ENCODE peak calls at places on chromosomes 11 and 22, in five cellular contexts. One of them, this sample, is unnamed. For H3K4me1, the result is how much of the 10 kb centered on the place peaks cover.

GRCh38 chr11:15707971-15708370 is 593.2 kb downstream of the INSC start:
- DNase-seq in heart right ventricle: peak
- DNase-seq in breast epithelium: peak
- DNase-seq in vagina: no peak
- DNase-seq in PC-3: peak
- DNase-seq in this sample: peak

GRCh38 chr11:75333022-75333806 is 18.2 kb downstream of the ARRB1 start:
- DNase-seq in heart right ventricle: no peak
- DNase-seq in breast epithelium: no peak
- DNase-seq in vagina: no peak
- DNase-seq in PC-3: no peak
- DNase-seq in this sample: no peak

GRCh38 chr11:77126861-77127673 is 979 bp upstream of the MYO7A start:
- DNase-seq in heart right ventricle: peak
- DNase-seq in breast epithelium: no peak
- DNase-seq in vagina: no peak
- DNase-seq in PC-3: peak
- DNase-seq in this sample: peak

GRCh38 chr11:47589504-47590025 is 3.1 kb downstream of the FAM180B start:
- DNase-seq in heart right ventricle: no peak
- DNase-seq in breast epithelium: no peak
- DNase-seq in vagina: no peak
- DNase-seq in PC-3: no peak
- DNase-seq in this sample: no peak

GRCh38 chr11:73851046-73851764 is 25.4 kb downstream of the COA4 start:
- DNase-seq in heart right ventricle: no peak
- DNase-seq in breast epithelium: no peak
- DNase-seq in vagina: no peak
- DNase-seq in PC-3: no peak
- DNase-seq in this sample: no peak

GRCh38 chr11:10324474-10324873 is 19.6 kb downstream of the ADM start:
- DNase-seq in heart right ventricle: no peak
- DNase-seq in breast epithelium: no peak
- DNase-seq in vagina: no peak
- DNase-seq in PC-3: no peak
- DNase-seq in this sample: no peak

GRCh38 chr22:32994921-32995320 is 63.3 kb downstream of the SYN3 start:
- DNase-seq in heart right ventricle: no peak
- DNase-seq in breast epithelium: no peak
- DNase-seq in vagina: no peak
- DNase-seq in PC-3: no peak
- DNase-seq in this sample: no peak

GRCh38 chr22:45441158-45441557 is 27.7 kb downstream of the RIBC2 start:
- DNase-seq in heart right ventricle: peak
- DNase-seq in breast epithelium: no peak
- DNase-seq in vagina: no peak
- DNase-seq in PC-3: peak
- DNase-seq in this sample: peak

GRCh38 chr11:8758619-8759169 is 76.1 kb downstream of the RPL27A start:
- DNase-seq in heart right ventricle: no peak
- DNase-seq in breast epithelium: no peak
- DNase-seq in vagina: no peak
- DNase-seq in PC-3: no peak
- DNase-seq in this sample: no peak

GRCh38 chr11:113488931-113489351 is 13.7 kb upstream of the DRD2 start:
- DNase-seq in heart right ventricle: no peak
- DNase-seq in breast epithelium: no peak
- DNase-seq in vagina: no peak
- DNase-seq in PC-3: peak
- DNase-seq in this sample: no peak

GRCh38 chr11:102458531-102458930 is 6.0 kb upstream of the TMEM123 start:
- DNase-seq in heart right ventricle: no peak
- DNase-seq in breast epithelium: no peak
- DNase-seq in vagina: no peak
- DNase-seq in PC-3: no peak
- DNase-seq in this sample: no peak

GRCh38 chr11:78164471-78164870 is 24.0 kb downstream of the KCTD21 start:
- DNase-seq in heart right ventricle: no peak
- DNase-seq in breast epithelium: no peak
- DNase-seq in vagina: no peak
- DNase-seq in PC-3: no peak
- DNase-seq in this sample: no peak

GRCh38 chr22:23857606-23858483 is at the start of gene SLC2A11:
- DNase-seq in heart right ventricle: peak
- DNase-seq in breast epithelium: peak
- DNase-seq in vagina: no peak
- DNase-seq in PC-3: peak
- DNase-seq in this sample: peak

GRCh38 chr22:41565403-41566054 is 4.7 kb downstream of the CSDC2 start:
- DNase-seq in heart right ventricle: no peak
- DNase-seq in breast epithelium: no peak
- DNase-seq in vagina: no peak
- DNase-seq in PC-3: peak
- DNase-seq in this sample: peak

GRCh38 chr22:35450824-35451541 is 51.0 kb downstream of the MCM5 start:
- DNase-seq in heart right ventricle: no peak
- DNase-seq in breast epithelium: no peak
- DNase-seq in vagina: no peak
- DNase-seq in PC-3: no peak
- DNase-seq in this sample: no peak

GRCh38 chr11:88418508-88418907 is 81.0 kb upstream of the CTSC start:
- DNase-seq in heart right ventricle: no peak
- DNase-seq in breast epithelium: no peak
- DNase-seq in vagina: no peak
- DNase-seq in PC-3: peak
- DNase-seq in this sample: no peak

GRCh38 chr11:107563702-107564101 is 1.8 kb downstream of the ALKBH8 start:
- DNase-seq in heart right ventricle: peak
- DNase-seq in breast epithelium: no peak
- DNase-seq in vagina: no peak
- DNase-seq in PC-3: peak
- DNase-seq in this sample: peak

GRCh38 chr11:126465573-126466287 is 110.2 kb downstream of the ST3GAL4 start:
- DNase-seq in heart right ventricle: no peak
- DNase-seq in breast epithelium: no peak
- DNase-seq in vagina: no peak
- DNase-seq in PC-3: no peak
- DNase-seq in this sample: no peak

GRCh38 chr22:44419429-44419828 is 78.6 kb downstream of the RTL6 start:
- DNase-seq in heart right ventricle: no peak
- DNase-seq in breast epithelium: no peak
- DNase-seq in vagina: no peak
- DNase-seq in PC-3: peak
- DNase-seq in this sample: no peak

GRCh38 chr22:36362077-36362476 is 25.7 kb downstream of the MYH9 start:
- DNase-seq in heart right ventricle: no peak
- DNase-seq in breast epithelium: no peak
- DNase-seq in vagina: no peak
- DNase-seq in PC-3: no peak
- DNase-seq in this sample: no peak

GRCh38 chr11:67665537-67666302 is 8.7 kb downstream of the ALDH3B2 start:
- DNase-seq in heart right ventricle: no peak
- DNase-seq in breast epithelium: no peak
- DNase-seq in vagina: no peak
- DNase-seq in PC-3: peak
- DNase-seq in this sample: no peak

GRCh38 chr22:46515208-46516111 is 22.0 kb downstream of the CELSR1 start:
- DNase-seq in heart right ventricle: no peak
- DNase-seq in breast epithelium: no peak
- DNase-seq in vagina: peak
- DNase-seq in PC-3: no peak
- DNase-seq in this sample: no peak

GRCh38 chr11:115623021-115623451 is 118.8 kb upstream of the CADM1 start:
- DNase-seq in heart right ventricle: peak
- DNase-seq in breast epithelium: no peak
- DNase-seq in vagina: no peak
- DNase-seq in PC-3: peak
- DNase-seq in this sample: peak

GRCh38 chr22:20626811-20627210 is 119.4 kb downstream of the MED15 start:
- DNase-seq in heart right ventricle: no peak
- DNase-seq in breast epithelium: no peak
- DNase-seq in vagina: no peak
- DNase-seq in PC-3: no peak
- DNase-seq in this sample: no peak

GRCh38 chr11:118615282-118615979 is 8.0 kb downstream of the PHLDB1 start:
- DNase-seq in heart right ventricle: no peak
- DNase-seq in breast epithelium: peak
- DNase-seq in vagina: no peak
- DNase-seq in PC-3: no peak
- DNase-seq in this sample: peak

GRCh38 chr11:69433741-69434140 is 47.7 kb upstream of the LINC01488 start:
- DNase-seq in heart right ventricle: no peak
- DNase-seq in breast epithelium: no peak
- DNase-seq in vagina: no peak
- DNase-seq in PC-3: no peak
- DNase-seq in this sample: no peak

GRCh38 chr11:37973926-37974325 is 1375.9 kb upstream of the RAG2 start:
- DNase-seq in heart right ventricle: no peak
- DNase-seq in breast epithelium: no peak
- DNase-seq in vagina: no peak
- DNase-seq in PC-3: no peak
- DNase-seq in this sample: no peak

GRCh38 chr22:38249803-38250641 is 22.8 kb downstream of the TMEM184B start:
- DNase-seq in heart right ventricle: no peak
- DNase-seq in breast epithelium: no peak
- DNase-seq in vagina: no peak
- DNase-seq in PC-3: no peak
- DNase-seq in this sample: no peak

GRCh38 chr11:67120456-67120855 is 1.4 kb downstream of the KDM2A start:
- DNase-seq in heart right ventricle: no peak
- DNase-seq in breast epithelium: no peak
- DNase-seq in vagina: no peak
- DNase-seq in PC-3: no peak
- DNase-seq in this sample: no peak

GRCh38 chr22:35783943-35784614 is 66.4 kb downstream of the APOL5 start:
- DNase-seq in heart right ventricle: no peak
- DNase-seq in breast epithelium: no peak
- DNase-seq in vagina: no peak
- DNase-seq in PC-3: peak
- DNase-seq in this sample: no peak

GRCh38 chr11:73623651-73624050 is 22.7 kb upstream of the PLEKHB1 start:
- DNase-seq in heart right ventricle: no peak
- DNase-seq in breast epithelium: no peak
- DNase-seq in vagina: no peak
- DNase-seq in PC-3: no peak
- DNase-seq in this sample: no peak

GRCh38 chr22:36160499-36160942 is at the start of gene APOL3:
- DNase-seq in heart right ventricle: peak
- DNase-seq in breast epithelium: no peak
- DNase-seq in vagina: no peak
- DNase-seq in PC-3: peak
- DNase-seq in this sample: peak

GRCh38 chr11:2846056-2846455 is 39.5 kb downstream of the CDKN1C start:
- DNase-seq in heart right ventricle: no peak
- DNase-seq in breast epithelium: no peak
- DNase-seq in vagina: no peak
- DNase-seq in PC-3: no peak
- DNase-seq in this sample: no peak

GRCh38 chr22:47967841-47968240 is 1205.4 kb downstream of the TBC1D22A start:
- DNase-seq in heart right ventricle: no peak
- DNase-seq in breast epithelium: no peak
- DNase-seq in vagina: no peak
- DNase-seq in PC-3: no peak
- DNase-seq in this sample: no peak

GRCh38 chr22:26887456-26887855 is 230.1 kb downstream of the MIAT start:
- DNase-seq in heart right ventricle: no peak
- DNase-seq in breast epithelium: no peak
- DNase-seq in vagina: no peak
- DNase-seq in PC-3: no peak
- DNase-seq in this sample: no peak

GRCh38 chr11:128757235-128757711 is 63.4 kb downstream of the FLI1 start:
- DNase-seq in heart right ventricle: peak
- DNase-seq in breast epithelium: no peak
- DNase-seq in vagina: no peak
- DNase-seq in PC-3: peak
- DNase-seq in this sample: peak

GRCh38 chr11:128759597-128759996 is 65.7 kb downstream of the FLI1 start:
- DNase-seq in heart right ventricle: no peak
- DNase-seq in breast epithelium: no peak
- DNase-seq in vagina: no peak
- DNase-seq in PC-3: no peak
- DNase-seq in this sample: no peak

GRCh38 chr11:128757886-128758612 is 64.2 kb downstream of the FLI1 start:
- DNase-seq in heart right ventricle: no peak
- DNase-seq in breast epithelium: no peak
- DNase-seq in vagina: no peak
- DNase-seq in PC-3: peak
- DNase-seq in this sample: no peak

GRCh38 chr11:128759168-128759567 is 65.3 kb downstream of the FLI1 start:
- DNase-seq in heart right ventricle: no peak
- DNase-seq in breast epithelium: no peak
- DNase-seq in vagina: no peak
- DNase-seq in PC-3: no peak
- DNase-seq in this sample: no peak

GRCh38 chr11:128756469-128756868 is 62.6 kb downstream of the FLI1 start:
- DNase-seq in heart right ventricle: no peak
- DNase-seq in breast epithelium: no peak
- DNase-seq in vagina: no peak
- DNase-seq in PC-3: no peak
- DNase-seq in this sample: no peak
- H3K4me1 ChIP-seq in heart right ventricle: under half
- H3K4me1 ChIP-seq in breast epithelium: under half
- H3K4me1 ChIP-seq in vagina: under half
- H3K4me1 ChIP-seq in PC-3: under half
- H3K4me1 ChIP-seq in this sample: under half

GRCh38 chr11:122843281-122844150 is 5.2 kb downstream of the CRTAM start:
- DNase-seq in heart right ventricle: no peak
- DNase-seq in breast epithelium: no peak
- DNase-seq in vagina: no peak
- DNase-seq in PC-3: no peak
- DNase-seq in this sample: no peak
- H3K4me3 ChIP-seq in heart right ventricle: no peak
- H3K4me3 ChIP-seq in breast epithelium: no peak
- H3K4me3 ChIP-seq in vagina: no peak
- H3K4me3 ChIP-seq in PC-3: no peak
- H3K4me3 ChIP-seq in this sample: no peak

DNA sequence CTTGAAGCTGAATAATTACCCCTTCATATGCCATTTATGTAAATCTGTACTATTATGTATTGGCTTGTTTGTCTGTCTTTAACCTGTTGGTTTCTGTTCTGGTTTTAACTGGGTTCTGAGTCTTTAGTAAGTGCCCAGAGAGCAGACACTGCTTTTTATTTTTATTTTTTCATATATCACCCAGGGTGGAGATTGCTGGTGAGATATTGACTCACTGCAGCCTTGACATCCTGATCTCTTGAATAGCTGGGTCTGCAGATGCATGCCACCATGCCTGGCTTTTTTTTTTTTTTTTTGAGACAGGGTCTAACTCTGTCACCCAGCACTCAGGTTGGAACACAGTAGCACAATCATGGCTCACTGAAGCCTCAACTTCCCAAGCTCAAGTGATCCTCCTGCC is 19.4 kb downstream of the GRAMD1B start:
- DNase-seq in heart right ventricle: no peak
- DNase-seq in breast epithelium: no peak
- DNase-seq in vagina: no peak
- DNase-seq in PC-3: no peak
- DNase-seq in this sample: no peak
- H3K4me1 ChIP-seq in heart right ventricle: under half
- H3K4me1 ChIP-seq in breast epithelium: under half
- H3K4me1 ChIP-seq in vagina: under half
- H3K4me1 ChIP-seq in PC-3: under half
- H3K4me1 ChIP-seq in this sample: under half

GRCh38 chr11:86802601-86803051 is 2.3 kb downstream of the PRSS23 start:
- DNase-seq in heart right ventricle: no peak
- DNase-seq in breast epithelium: no peak
- DNase-seq in vagina: no peak
- DNase-seq in PC-3: peak
- DNase-seq in this sample: no peak
- H3K4me3 ChIP-seq in heart right ventricle: no peak
- H3K4me3 ChIP-seq in breast epithelium: peak
- H3K4me3 ChIP-seq in vagina: peak
- H3K4me3 ChIP-seq in PC-3: peak
- H3K4me3 ChIP-seq in this sample: peak

This sample was measured in tibial artery.